ENCODE peak calls at places on chromosomes 5 and 9, in eight cellular contexts. One of them, this sample, is unnamed.

GRCh38 chr5:143606043-143606752 is 202.7 kb upstream of the NR3C1 start:
- DNase-seq in GM23248: peak; percentile 64
- DNase-seq in astrocyte: peak; percentile 6
- DNase-seq in fibroblast of lung: no peak
- DNase-seq in mesendoderm: no peak
- DNase-seq in neural progenitor cell: no peak
- DNase-seq in SK-N-SH: no peak
- DNase-seq in HCT116: no peak
- DNase-seq in this sample: no peak

GRCh38 chr5:126002222-126002897 is 420.8 kb upstream of the GRAMD2B start:
- DNase-seq in GM23248: peak; percentile 86
- DNase-seq in astrocyte: peak; percentile 96
- DNase-seq in fibroblast of lung: peak; percentile 97
- DNase-seq in mesendoderm: no peak
- DNase-seq in neural progenitor cell: no peak
- DNase-seq in SK-N-SH: no peak
- DNase-seq in HCT116: no peak
- DNase-seq in this sample: peak; percentile 95

GRCh38 chr5:141618030-141618803 is 583 bp downstream of the DIAPH1 start:
- DNase-seq in GM23248: peak; percentile 65
- DNase-seq in astrocyte: no peak
- DNase-seq in fibroblast of lung: peak; percentile 29
- DNase-seq in mesendoderm: peak; percentile 92
- DNase-seq in neural progenitor cell: peak; percentile 73
- DNase-seq in SK-N-SH: peak; percentile 50
- DNase-seq in HCT116: peak; percentile 70
- DNase-seq in this sample: peak; percentile 58

GRCh38 chr9:127036437-127036836 is 86.0 kb downstream of the ANGPTL2 start:
- DNase-seq in GM23248: no peak
- DNase-seq in astrocyte: no peak
- DNase-seq in fibroblast of lung: no peak
- DNase-seq in mesendoderm: no peak
- DNase-seq in neural progenitor cell: no peak
- DNase-seq in SK-N-SH: no peak
- DNase-seq in HCT116: no peak
- DNase-seq in this sample: no peak

GRCh38 chr5:148961261-148962199 is 101.3 kb downstream of the SH3TC2 start:
- DNase-seq in GM23248: peak; percentile 13
- DNase-seq in astrocyte: no peak
- DNase-seq in fibroblast of lung: peak; percentile 26
- DNase-seq in mesendoderm: no peak
- DNase-seq in neural progenitor cell: no peak
- DNase-seq in SK-N-SH: no peak
- DNase-seq in HCT116: no peak
- DNase-seq in this sample: no peak

GRCh38 chr5:138542120-138542955 is 698 bp downstream of the ETF1 start:
- DNase-seq in GM23248: peak; percentile 44
- DNase-seq in astrocyte: no peak
- DNase-seq in fibroblast of lung: peak; percentile 10
- DNase-seq in mesendoderm: peak; percentile 32
- DNase-seq in neural progenitor cell: peak; percentile 4
- DNase-seq in SK-N-SH: peak; percentile 28
- DNase-seq in HCT116: no peak
- DNase-seq in this sample: peak; percentile 46

GRCh38 chr5:62681117-62681850 is 102.7 kb downstream of the LRRC70 start:
- DNase-seq in GM23248: no peak
- DNase-seq in astrocyte: no peak
- DNase-seq in fibroblast of lung: no peak
- DNase-seq in mesendoderm: no peak
- DNase-seq in neural progenitor cell: no peak
- DNase-seq in SK-N-SH: no peak
- DNase-seq in HCT116: no peak
- DNase-seq in this sample: no peak

GRCh38 chr9:92534199-92535159 is 1.3 kb downstream of the ECM2 start:
- DNase-seq in GM23248: peak; percentile 12
- DNase-seq in astrocyte: no peak
- DNase-seq in fibroblast of lung: no peak
- DNase-seq in mesendoderm: no peak
- DNase-seq in neural progenitor cell: peak; percentile 7
- DNase-seq in SK-N-SH: no peak
- DNase-seq in HCT116: no peak
- DNase-seq in this sample: peak; percentile 38

GRCh38 chr9:18936094-18936871 is 96.7 kb downstream of the SAXO1 start:
- DNase-seq in GM23248: no peak
- DNase-seq in astrocyte: no peak
- DNase-seq in fibroblast of lung: no peak
- DNase-seq in mesendoderm: no peak
- DNase-seq in neural progenitor cell: no peak
- DNase-seq in SK-N-SH: peak; percentile 42
- DNase-seq in HCT116: no peak
- DNase-seq in this sample: no peak

GRCh38 chr5:139664273-139664693 is 16.1 kb downstream of the CXXC5 start:
- DNase-seq in GM23248: no peak
- DNase-seq in astrocyte: no peak
- DNase-seq in fibroblast of lung: no peak
- DNase-seq in mesendoderm: no peak
- DNase-seq in neural progenitor cell: no peak
- DNase-seq in SK-N-SH: no peak
- DNase-seq in HCT116: no peak
- DNase-seq in this sample: no peak

GRCh38 chr9:6870650-6871477 is 113.1 kb downstream of the KDM4C start:
- DNase-seq in GM23248: no peak
- DNase-seq in astrocyte: no peak
- DNase-seq in fibroblast of lung: no peak
- DNase-seq in mesendoderm: peak; percentile 64
- DNase-seq in neural progenitor cell: no peak
- DNase-seq in SK-N-SH: no peak
- DNase-seq in HCT116: no peak
- DNase-seq in this sample: peak; percentile 14

GRCh38 chr5:126519637-126520592 is 75.1 kb downstream of the ALDH7A1 start:
- DNase-seq in GM23248: peak; percentile 40
- DNase-seq in astrocyte: no peak
- DNase-seq in fibroblast of lung: no peak
- DNase-seq in mesendoderm: no peak
- DNase-seq in neural progenitor cell: no peak
- DNase-seq in SK-N-SH: peak; percentile 28
- DNase-seq in HCT116: no peak
- DNase-seq in this sample: peak; percentile 57

GRCh38 chr9:126986506-126986951 is 71.9 kb downstream of the RALGPS1 start:
- DNase-seq in GM23248: peak; percentile 37
- DNase-seq in astrocyte: no peak
- DNase-seq in fibroblast of lung: no peak
- DNase-seq in mesendoderm: no peak
- DNase-seq in neural progenitor cell: no peak
- DNase-seq in SK-N-SH: no peak
- DNase-seq in HCT116: peak; percentile 16
- DNase-seq in this sample: no peak

GRCh38 chr5:59833448-59833847 is 60.1 kb downstream of the PDE4D start:
- DNase-seq in GM23248: no peak
- DNase-seq in astrocyte: no peak
- DNase-seq in fibroblast of lung: no peak
- DNase-seq in mesendoderm: no peak
- DNase-seq in neural progenitor cell: no peak
- DNase-seq in SK-N-SH: no peak
- DNase-seq in HCT116: no peak
- DNase-seq in this sample: no peak

GRCh38 chr9:37936965-37937364 is 33.0 kb upstream of the SLC25A51 start:
- DNase-seq in GM23248: peak; percentile 96
- DNase-seq in astrocyte: peak; percentile 70
- DNase-seq in fibroblast of lung: peak; percentile 80
- DNase-seq in mesendoderm: peak; percentile 56
- DNase-seq in neural progenitor cell: peak; percentile 73
- DNase-seq in SK-N-SH: peak; percentile 76
- DNase-seq in HCT116: no peak
- DNase-seq in this sample: peak; percentile 84

GRCh38 chr5:13188393-13188792 is 756.1 kb downstream of the DNAH5 start:
- DNase-seq in GM23248: peak; percentile 4
- DNase-seq in astrocyte: peak; percentile 14
- DNase-seq in fibroblast of lung: peak; percentile 32
- DNase-seq in mesendoderm: no peak
- DNase-seq in neural progenitor cell: no peak
- DNase-seq in SK-N-SH: no peak
- DNase-seq in HCT116: no peak
- DNase-seq in this sample: no peak

GRCh38 chr5:91212336-91213092 is 170.6 kb downstream of the ARRDC3 start:
- DNase-seq in GM23248: peak; percentile 95
- DNase-seq in astrocyte: peak; percentile 91
- DNase-seq in fibroblast of lung: peak; percentile 92
- DNase-seq in mesendoderm: no peak
- DNase-seq in neural progenitor cell: no peak
- DNase-seq in SK-N-SH: peak; percentile 16
- DNase-seq in HCT116: no peak
- DNase-seq in this sample: peak; percentile 93

GRCh38 chr5:98205691-98206461 is 567.6 kb upstream of the RGMB start:
- DNase-seq in GM23248: peak; percentile 72
- DNase-seq in astrocyte: peak; percentile 72
- DNase-seq in fibroblast of lung: peak; percentile 71
- DNase-seq in mesendoderm: peak; percentile 3
- DNase-seq in neural progenitor cell: no peak
- DNase-seq in SK-N-SH: no peak
- DNase-seq in HCT116: no peak
- DNase-seq in this sample: peak; percentile 9

GRCh38 chr5:133303298-133303697 is 251.5 kb downstream of the HSPA4 start:
- DNase-seq in GM23248: no peak
- DNase-seq in astrocyte: no peak
- DNase-seq in fibroblast of lung: no peak
- DNase-seq in mesendoderm: no peak
- DNase-seq in neural progenitor cell: no peak
- DNase-seq in SK-N-SH: no peak
- DNase-seq in HCT116: no peak
- DNase-seq in this sample: no peak

GRCh38 chr9:121895836-121896544 is 197.1 kb downstream of the TTLL11 start:
- DNase-seq in GM23248: no peak
- DNase-seq in astrocyte: peak; percentile 83
- DNase-seq in fibroblast of lung: peak; percentile 85
- DNase-seq in mesendoderm: peak; percentile 51
- DNase-seq in neural progenitor cell: peak; percentile 34
- DNase-seq in SK-N-SH: no peak
- DNase-seq in HCT116: no peak
- DNase-seq in this sample: no peak

GRCh38 chr5:78628260-78629024 is 20.1 kb downstream of the LHFPL2 start:
- DNase-seq in GM23248: no peak
- DNase-seq in astrocyte: peak; percentile 70
- DNase-seq in fibroblast of lung: peak; percentile 75
- DNase-seq in mesendoderm: peak; percentile 45
- DNase-seq in neural progenitor cell: peak; percentile 18
- DNase-seq in SK-N-SH: peak; percentile 54
- DNase-seq in HCT116: no peak
- DNase-seq in this sample: peak; percentile 61

GRCh38 chr5:99104538-99105132 is 175.8 kb upstream of the CHD1 start:
- DNase-seq in GM23248: peak; percentile 67
- DNase-seq in astrocyte: peak; percentile 10
- DNase-seq in fibroblast of lung: peak; percentile 31
- DNase-seq in mesendoderm: peak; percentile 58
- DNase-seq in neural progenitor cell: peak; percentile 70
- DNase-seq in SK-N-SH: peak; percentile 31
- DNase-seq in HCT116: peak; percentile 28
- DNase-seq in this sample: peak; percentile 76

GRCh38 chr5:162990856-162991497 is 446.4 kb upstream of the CCNG1 start:
- DNase-seq in GM23248: no peak
- DNase-seq in astrocyte: no peak
- DNase-seq in fibroblast of lung: no peak
- DNase-seq in mesendoderm: no peak
- DNase-seq in neural progenitor cell: no peak
- DNase-seq in SK-N-SH: no peak
- DNase-seq in HCT116: no peak
- DNase-seq in this sample: no peak

GRCh38 chr5:77428033-77428432 is 64.1 kb downstream of the WDR41 start:
- DNase-seq in GM23248: peak; percentile 49
- DNase-seq in astrocyte: no peak
- DNase-seq in fibroblast of lung: no peak
- DNase-seq in mesendoderm: no peak
- DNase-seq in neural progenitor cell: no peak
- DNase-seq in SK-N-SH: no peak
- DNase-seq in HCT116: no peak
- DNase-seq in this sample: peak; percentile 77

GRCh38 chr5:133761606-133762005 is 149.3 kb upstream of the FSTL4 start:
- DNase-seq in GM23248: no peak
- DNase-seq in astrocyte: no peak
- DNase-seq in fibroblast of lung: no peak
- DNase-seq in mesendoderm: no peak
- DNase-seq in neural progenitor cell: no peak
- DNase-seq in SK-N-SH: no peak
- DNase-seq in HCT116: no peak
- DNase-seq in this sample: no peak

DNA sequence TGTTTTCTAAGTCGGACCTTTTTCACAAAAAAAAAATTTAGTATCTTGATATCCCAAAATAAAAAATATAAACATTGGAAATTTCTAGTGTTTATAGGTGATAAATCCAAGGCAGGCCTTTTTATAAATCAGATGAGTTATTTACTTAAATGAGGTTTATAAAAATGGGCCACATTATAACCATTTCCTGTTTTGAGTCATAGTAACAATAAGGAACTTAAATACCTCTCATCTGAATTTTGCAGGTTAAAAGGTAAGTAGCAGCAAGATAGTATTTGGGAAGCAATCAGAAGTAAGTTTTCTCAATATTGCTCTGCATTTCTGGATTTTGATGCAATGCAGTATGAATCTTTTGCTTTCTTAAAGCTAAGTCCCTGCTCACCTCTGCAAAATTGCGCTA is 3.9 kb downstream of the SPTAN1 start:
- DNase-seq in GM23248: no peak
- DNase-seq in astrocyte: no peak
- DNase-seq in fibroblast of lung: no peak
- DNase-seq in mesendoderm: no peak
- DNase-seq in neural progenitor cell: no peak
- DNase-seq in SK-N-SH: no peak
- DNase-seq in HCT116: no peak
- DNase-seq in this sample: no peak
- H3K4me3 ChIP-seq in GM23248: peak overlapping the region; percentile 90
- H3K4me3 ChIP-seq in astrocyte: no peak overlapping the region
- H3K4me3 ChIP-seq in fibroblast of lung: no peak overlapping the region
- H3K4me3 ChIP-seq in mesendoderm: no peak overlapping the region
- H3K4me3 ChIP-seq in neural progenitor cell: no peak overlapping the region
- H3K4me3 ChIP-seq in SK-N-SH: no peak overlapping the region
- H3K4me3 ChIP-seq in HCT116: no peak overlapping the region
- H3K4me3 ChIP-seq in this sample: peak overlapping the region; percentile 6

GRCh38 chr9:535356-535755 is 306.1 kb upstream of the DMRT1 start:
- DNase-seq in GM23248: no peak
- DNase-seq in astrocyte: no peak
- DNase-seq in fibroblast of lung: no peak
- DNase-seq in mesendoderm: no peak
- DNase-seq in neural progenitor cell: no peak
- DNase-seq in SK-N-SH: no peak
- DNase-seq in HCT116: no peak
- DNase-seq in this sample: no peak
- H3K4me1 ChIP-seq in GM23248: no peaks in the 10 kb centered on the region
- H3K4me1 ChIP-seq in astrocyte: no peaks in the 10 kb centered on the region
- H3K4me1 ChIP-seq in fibroblast of lung: no peaks in the 10 kb centered on the region
- H3K4me1 ChIP-seq in mesendoderm: peaks cover 5% of the 10 kb centered on the region
- H3K4me1 ChIP-seq in neural progenitor cell: peaks cover 14% of the 10 kb centered on the region
- H3K4me1 ChIP-seq in SK-N-SH: no peaks in the 10 kb centered on the region
- H3K4me1 ChIP-seq in HCT116: peaks cover 6% of the 10 kb centered on the region
- H3K4me1 ChIP-seq in this sample: peaks cover 8% of the 10 kb centered on the region

GRCh38 chr9:105403552-105404246 is 44.1 kb upstream of the FSD1L start:
- DNase-seq in GM23248: no peak
- DNase-seq in astrocyte: no peak
- DNase-seq in fibroblast of lung: no peak
- DNase-seq in mesendoderm: no peak
- DNase-seq in neural progenitor cell: no peak
- DNase-seq in SK-N-SH: no peak
- DNase-seq in HCT116: no peak
- DNase-seq in this sample: no peak
- H3K9ac ChIP-seq in GM23248: no peak overlapping the region
- H3K9ac ChIP-seq in astrocyte: no peak overlapping the region
- H3K9ac ChIP-seq in fibroblast of lung: no peak overlapping the region
- H3K9ac ChIP-seq in mesendoderm: no peak overlapping the region
- H3K9ac ChIP-seq in neural progenitor cell: no peak overlapping the region
- H3K9ac ChIP-seq in SK-N-SH: no peak overlapping the region
- H3K9ac ChIP-seq in HCT116: no peak overlapping the region
- H3K9ac ChIP-seq in this sample: no peak overlapping the region

GRCh38 chr5:115841382-115842088 is at the start of the genes AP3S1 and ATG12:
- DNase-seq in GM23248: peak; percentile 97
- DNase-seq in astrocyte: peak; percentile 89
- DNase-seq in fibroblast of lung: peak; percentile 93
- DNase-seq in mesendoderm: peak; percentile 97
- DNase-seq in neural progenitor cell: peak; percentile 93
- DNase-seq in SK-N-SH: peak; percentile 93
- DNase-seq in HCT116: peak; percentile 91
- DNase-seq in this sample: peak; percentile 96
- H3K4me3 ChIP-seq in GM23248: peak within 1 kb of the TSS; percentile 96
- H3K4me3 ChIP-seq in astrocyte: peak within 1 kb of the TSS; percentile 92
- H3K4me3 ChIP-seq in fibroblast of lung: peak within 1 kb of the TSS; percentile 75
- H3K4me3 ChIP-seq in mesendoderm: peak within 1 kb of the TSS; percentile 94
- H3K4me3 ChIP-seq in neural progenitor cell: peak within 1 kb of the TSS; percentile 75
- H3K4me3 ChIP-seq in SK-N-SH: peak within 1 kb of the TSS; percentile 89
- H3K4me3 ChIP-seq in HCT116: peak within 1 kb of the TSS; percentile 83
- H3K4me3 ChIP-seq in this sample: peak within 1 kb of the TSS; percentile 99

This sample was measured in adipocyte.